ENCODE peak calls at places on chromosomes 7 and 10, in six cellular contexts. One of them, this sample, is unnamed.

GRCh38 chr10:98301664-98302319 is 33.8 kb upstream of the LOXL4 start:
- DNase-seq in mesenchymal stem cell: no peak
- DNase-seq in H9: no peak
- DNase-seq in mesendoderm: no peak
- DNase-seq in H1: no peak
- DNase-seq in IMR-90: no peak
- DNase-seq in this sample: no peak

GRCh38 chr10:132182591-132182990 is 4.2 kb upstream of the DPYSL4 start:
- DNase-seq in H9: no peak
- DNase-seq in H1: no peak
- DNase-seq in IMR-90: no peak
- DNase-seq in mesendoderm: no peak
- DNase-seq in mesenchymal stem cell: no peak
- DNase-seq in this sample: no peak

GRCh38 chr10:122112021-122112616 is 123.2 kb downstream of the TACC2 start:
- DNase-seq in mesenchymal stem cell: peak
- DNase-seq in H9: no peak
- DNase-seq in H1: no peak
- DNase-seq in mesendoderm: no peak
- DNase-seq in IMR-90: peak
- DNase-seq in this sample: no peak

GRCh38 chr10:30676319-30676718 is 46.8 kb upstream of the LYZL2 start:
- DNase-seq in mesendoderm: no peak
- DNase-seq in IMR-90: no peak
- DNase-seq in H1: no peak
- DNase-seq in mesenchymal stem cell: no peak
- DNase-seq in H9: no peak
- DNase-seq in this sample: no peak

GRCh38 chr10:5402798-5403197 is 1.8 kb downstream of the TUBAL3 start:
- DNase-seq in H1: no peak
- DNase-seq in IMR-90: no peak
- DNase-seq in H9: no peak
- DNase-seq in mesendoderm: no peak
- DNase-seq in mesenchymal stem cell: no peak
- DNase-seq in this sample: no peak

GRCh38 chr10:121268363-121268762 is 329.9 kb downstream of the FGFR2 start:
- DNase-seq in IMR-90: no peak
- DNase-seq in mesenchymal stem cell: no peak
- DNase-seq in H9: no peak
- DNase-seq in mesendoderm: no peak
- DNase-seq in H1: no peak
- DNase-seq in this sample: no peak

GRCh38 chr10:130360826-130361311 is 224.7 kb downstream of the GLRX3 start:
- DNase-seq in IMR-90: no peak
- DNase-seq in H1: no peak
- DNase-seq in mesendoderm: no peak
- DNase-seq in mesenchymal stem cell: no peak
- DNase-seq in H9: no peak
- DNase-seq in this sample: no peak

GRCh38 chr10:12587408-12587807 is 238.1 kb downstream of the CAMK1D start:
- DNase-seq in H9: no peak
- DNase-seq in mesenchymal stem cell: no peak
- DNase-seq in mesendoderm: no peak
- DNase-seq in H1: no peak
- DNase-seq in IMR-90: peak
- DNase-seq in this sample: no peak

GRCh38 chr10:45265995-45266394 is 49.4 kb downstream of the OR13A1 start:
- DNase-seq in mesenchymal stem cell: no peak
- DNase-seq in H1: no peak
- DNase-seq in IMR-90: no peak
- DNase-seq in H9: no peak
- DNase-seq in mesendoderm: no peak
- DNase-seq in this sample: no peak

GRCh38 chr10:5461914-5462840 is 37.2 kb downstream of the CALML5 start:
- DNase-seq in mesenchymal stem cell: no peak
- DNase-seq in H1: no peak
- DNase-seq in H9: no peak
- DNase-seq in mesendoderm: peak
- DNase-seq in IMR-90: peak
- DNase-seq in this sample: no peak

GRCh38 chr7:42492895-42493294 is 255.9 kb upstream of the GLI3 start:
- DNase-seq in H1: no peak
- DNase-seq in IMR-90: no peak
- DNase-seq in H9: no peak
- DNase-seq in mesenchymal stem cell: peak
- DNase-seq in mesendoderm: no peak
- DNase-seq in this sample: no peak

GRCh38 chr10:42864575-42864974 is 82.0 kb downstream of the BMS1 start:
- DNase-seq in IMR-90: peak
- DNase-seq in mesendoderm: peak
- DNase-seq in H9: peak
- DNase-seq in H1: no peak
- DNase-seq in mesenchymal stem cell: peak
- DNase-seq in this sample: no peak

GRCh38 chr10:43316988-43317387 is 50.1 kb upstream of the RASGEF1A start:
- DNase-seq in mesenchymal stem cell: no peak
- DNase-seq in H9: no peak
- DNase-seq in mesendoderm: no peak
- DNase-seq in H1: no peak
- DNase-seq in IMR-90: no peak
- DNase-seq in this sample: no peak

GRCh38 chr10:44956717-44957706 is 2.6 kb upstream of the RASSF4 start:
- DNase-seq in mesenchymal stem cell: no peak
- DNase-seq in H9: no peak
- DNase-seq in H1: no peak
- DNase-seq in IMR-90: no peak
- DNase-seq in mesendoderm: no peak
- DNase-seq in this sample: no peak

GRCh38 chr7:12683678-12684077 is 3.8 kb upstream of the ARL4A start:
- DNase-seq in H1: no peak
- DNase-seq in H9: no peak
- DNase-seq in mesenchymal stem cell: peak
- DNase-seq in IMR-90: peak
- DNase-seq in mesendoderm: no peak
- DNase-seq in this sample: no peak

GRCh38 chr10:49081532-49082275 is 33.6 kb downstream of the VSTM4 start:
- DNase-seq in mesendoderm: peak
- DNase-seq in H1: no peak
- DNase-seq in mesenchymal stem cell: no peak
- DNase-seq in IMR-90: peak
- DNase-seq in H9: peak
- DNase-seq in this sample: peak

GRCh38 chr10:100186253-100186780 is 488 bp upstream of the ERLIN1 start:
- DNase-seq in H9: no peak
- DNase-seq in mesenchymal stem cell: no peak
- DNase-seq in mesendoderm: no peak
- DNase-seq in H1: no peak
- DNase-seq in IMR-90: peak
- DNase-seq in this sample: no peak

GRCh38 chr10:126027707-126028106 is 131.3 kb downstream of the FANK1 start:
- DNase-seq in H1: no peak
- DNase-seq in IMR-90: no peak
- DNase-seq in mesenchymal stem cell: no peak
- DNase-seq in mesendoderm: no peak
- DNase-seq in H9: no peak
- DNase-seq in this sample: no peak

GRCh38 chr7:69934475-69934903 is 336.2 kb downstream of the AUTS2 start:
- DNase-seq in mesendoderm: no peak
- DNase-seq in mesenchymal stem cell: no peak
- DNase-seq in H1: no peak
- DNase-seq in IMR-90: no peak
- DNase-seq in H9: no peak
- DNase-seq in this sample: no peak

GRCh38 chr10:31759124-31759798 is 169.4 kb downstream of the ARHGAP12 start:
- DNase-seq in mesenchymal stem cell: peak
- DNase-seq in IMR-90: no peak
- DNase-seq in H9: peak
- DNase-seq in mesendoderm: peak
- DNase-seq in H1: peak
- DNase-seq in this sample: peak

GRCh38 chr10:46312953-46313352 is 26.2 kb downstream of the ANTXRL start:
- DNase-seq in IMR-90: no peak
- DNase-seq in mesenchymal stem cell: no peak
- DNase-seq in H1: no peak
- DNase-seq in mesendoderm: no peak
- DNase-seq in H9: peak
- DNase-seq in this sample: no peak

GRCh38 chr7:128939861-128940410 is 2.2 kb downstream of the IRF5 start:
- DNase-seq in IMR-90: no peak
- DNase-seq in H9: no peak
- DNase-seq in mesendoderm: no peak
- DNase-seq in mesenchymal stem cell: no peak
- DNase-seq in H1: no peak
- DNase-seq in this sample: no peak

GRCh38 chr10:78301891-78302738 is 268.5 kb downstream of the RPS24 start:
- DNase-seq in IMR-90: peak
- DNase-seq in H1: no peak
- DNase-seq in H9: peak
- DNase-seq in mesenchymal stem cell: no peak
- DNase-seq in mesendoderm: peak
- DNase-seq in this sample: no peak

GRCh38 chr7:80835251-80835650 is 83.6 kb downstream of the SEMA3C start:
- DNase-seq in H1: no peak
- DNase-seq in mesenchymal stem cell: no peak
- DNase-seq in mesendoderm: no peak
- DNase-seq in H9: no peak
- DNase-seq in IMR-90: no peak
- DNase-seq in this sample: no peak
- H2BK15ac ChIP-seq in H1: no peak
- H2BK15ac ChIP-seq in mesenchymal stem cell: no peak
- H2BK15ac ChIP-seq in mesendoderm: no peak
- H2BK15ac ChIP-seq in H9: no peak
- H2BK15ac ChIP-seq in IMR-90: no peak
- H2BK15ac ChIP-seq in this sample: no peak

GRCh38 chr7:212754-213153 is 20.4 kb downstream of the FAM20C start:
- DNase-seq in H9: no peak
- DNase-seq in mesenchymal stem cell: no peak
- DNase-seq in mesendoderm: no peak
- DNase-seq in H1: no peak
- DNase-seq in IMR-90: no peak
- DNase-seq in this sample: no peak

GRCh38 chr7:213324-213993 is 21.1 kb downstream of the FAM20C start:
- DNase-seq in H1: no peak
- DNase-seq in mesenchymal stem cell: no peak
- DNase-seq in IMR-90: no peak
- DNase-seq in mesendoderm: no peak
- DNase-seq in H9: no peak
- DNase-seq in this sample: no peak

GRCh38 chr7:216360-217300 is 24.3 kb downstream of the FAM20C start:
- DNase-seq in H1: no peak
- DNase-seq in mesendoderm: no peak
- DNase-seq in H9: no peak
- DNase-seq in IMR-90: no peak
- DNase-seq in mesenchymal stem cell: peak
- DNase-seq in this sample: no peak

GRCh38 chr7:211715-212058 is 19.3 kb downstream of the FAM20C start:
- DNase-seq in H9: no peak
- DNase-seq in H1: no peak
- DNase-seq in IMR-90: no peak
- DNase-seq in mesendoderm: no peak
- DNase-seq in mesenchymal stem cell: no peak
- DNase-seq in this sample: no peak

DNA sequence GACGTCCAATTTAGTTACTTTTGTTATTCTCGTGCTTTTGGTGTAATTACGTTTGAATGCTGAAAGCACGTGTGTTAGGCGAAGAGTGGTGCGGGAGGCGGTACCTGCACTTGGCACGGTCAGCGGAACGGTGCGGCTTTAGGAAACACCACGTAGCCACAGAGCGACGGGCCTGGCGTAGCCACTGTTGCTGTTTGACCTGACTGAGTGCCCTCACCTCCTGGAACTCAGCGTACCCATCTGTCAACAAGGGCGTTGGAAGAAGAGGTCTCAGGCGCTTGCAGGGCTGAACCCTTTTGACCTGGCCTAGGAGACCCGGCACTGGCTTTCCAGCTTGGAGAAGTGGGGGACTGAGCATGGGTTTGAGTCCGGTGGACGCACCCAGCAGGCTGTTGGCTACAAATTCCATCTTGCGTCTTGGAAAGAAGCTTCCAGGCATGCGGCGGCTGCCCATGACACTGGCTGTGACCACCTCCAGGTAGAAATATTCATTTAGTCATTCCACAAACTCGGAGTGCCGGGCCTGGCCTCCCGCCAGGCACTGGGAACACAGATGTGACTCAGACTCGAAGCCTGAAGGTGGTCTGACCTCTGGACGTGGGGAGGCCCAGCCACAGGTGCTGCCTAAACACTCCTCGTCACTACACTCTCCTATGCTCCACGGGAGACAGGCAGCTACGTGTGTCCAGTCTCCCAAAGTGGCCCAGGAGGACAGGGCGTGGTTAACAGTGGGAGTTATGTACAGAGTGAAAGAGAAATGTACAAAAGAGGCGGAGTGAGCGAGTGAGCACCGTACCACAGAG is 22.2 kb downstream of the FAM20C start:
- DNase-seq in H9: no peak
- DNase-seq in mesenchymal stem cell: peak
- DNase-seq in IMR-90: peak
- DNase-seq in mesendoderm: no peak
- DNase-seq in H1: no peak
- DNase-seq in this sample: no peak
- H2BK15ac ChIP-seq in H9: no peak
- H2BK15ac ChIP-seq in mesenchymal stem cell: no peak
- H2BK15ac ChIP-seq in IMR-90: peak
- H2BK15ac ChIP-seq in mesendoderm: no peak
- H2BK15ac ChIP-seq in H1: peak
- H2BK15ac ChIP-seq in this sample: no peak

GRCh38 chr10:16656886-16657285 is 135.2 kb upstream of the C1QL3 start:
- DNase-seq in H9: no peak
- DNase-seq in IMR-90: no peak
- DNase-seq in mesenchymal stem cell: no peak
- DNase-seq in mesendoderm: no peak
- DNase-seq in H1: no peak
- DNase-seq in this sample: no peak
- H2BK15ac ChIP-seq in H9: no peak
- H2BK15ac ChIP-seq in IMR-90: no peak
- H2BK15ac ChIP-seq in mesenchymal stem cell: no peak
- H2BK15ac ChIP-seq in mesendoderm: no peak
- H2BK15ac ChIP-seq in H1: no peak
- H2BK15ac ChIP-seq in this sample: no peak

DNA sequence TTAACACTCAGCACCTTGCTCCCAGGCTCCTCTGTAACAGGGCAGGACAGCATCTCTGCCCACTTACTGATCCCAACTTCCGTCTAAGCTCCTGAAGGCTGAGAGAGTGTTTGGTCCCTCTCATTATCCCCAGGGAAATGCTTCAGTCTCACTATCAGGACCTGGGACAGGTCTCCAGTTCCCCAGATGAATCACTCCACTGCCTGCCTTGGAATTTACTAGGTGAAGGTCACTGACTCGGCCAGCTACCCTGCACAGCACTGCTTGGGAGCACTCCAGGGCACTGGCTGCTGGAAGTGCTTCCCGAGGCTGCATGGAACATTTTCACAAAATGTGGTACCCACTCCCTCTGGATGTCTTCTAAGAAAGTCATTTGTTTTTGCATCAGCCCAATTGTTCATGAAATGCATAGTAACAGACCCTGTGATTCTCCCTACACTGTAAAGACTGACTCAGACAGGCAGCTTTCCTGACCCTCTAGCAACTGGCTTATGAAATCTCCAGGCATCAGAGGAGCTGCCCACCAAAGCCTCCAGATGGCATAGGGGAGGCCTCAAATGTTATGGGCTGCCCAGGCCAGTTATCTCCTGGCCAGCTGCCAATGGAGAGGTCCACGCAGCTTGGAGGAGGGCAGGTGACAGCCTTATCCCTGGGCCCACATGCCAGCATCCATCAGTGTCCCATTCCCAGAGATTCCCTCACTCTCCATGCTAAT is 89.1 kb downstream of the GFRA1 start:
- DNase-seq in IMR-90: peak
- DNase-seq in H9: peak
- DNase-seq in mesendoderm: peak
- DNase-seq in mesenchymal stem cell: peak
- DNase-seq in H1: peak
- DNase-seq in this sample: no peak
- H2BK15ac ChIP-seq in IMR-90: no peak
- H2BK15ac ChIP-seq in H9: no peak
- H2BK15ac ChIP-seq in mesendoderm: no peak
- H2BK15ac ChIP-seq in mesenchymal stem cell: no peak
- H2BK15ac ChIP-seq in H1: no peak
- H2BK15ac ChIP-seq in this sample: no peak